ENCODE peak calls at places on chromosomes 2 and 18, in four cellular contexts. X, E, Z and R are unnamed samples.
A peak's percentile ranks its signal among the peaks of the same experiment; 100 is the strongest.

GRCh38 chr2:9174771-9175441 is 31.7 kb upstream of the ASAP2 start:
- DNase-seq in X (no peak), E (no peak), Z (no peak), R (no peak)

GRCh38 chr2:99883356-99883867 is 259.0 kb downstream of the AFF3 start:
- DNase-seq in X (no peak), E (no peak), Z (no peak), R (no peak)

GRCh38 chr18:22564036-22564435 is 146.3 kb upstream of the CTAGE1 start:
- DNase-seq in E (no peak), Z (no peak), X (no peak), R (no peak)

GRCh38 chr2:219171231-219171651 is 1.4 kb upstream of the SLC23A3 start:
- DNase-seq in X (no peak), E (peak; percentile 66), Z (peak; percentile 84), R (no peak)

GRCh38 chr18:50727721-50728470 is 91.9 kb downstream of the MRO start:
- DNase-seq in X (peak; percentile 59), E (no peak), Z (no peak), R (no peak)

GRCh38 chr2:233121856-233122255 is 61.7 kb downstream of the INPP5D start:
- DNase-seq in Z (no peak), E (no peak), X (no peak), R (no peak)

GRCh38 chr2:58769494-58770239 is 528.5 kb upstream of the FANCL start:
- DNase-seq in X (no peak), E (no peak), Z (no peak), R (no peak)

GRCh38 chr2:38960609-38961320 is 71.1 kb downstream of the ARHGEF33 start:
- DNase-seq in Z (peak; percentile 74), X (no peak), E (no peak), R (no peak)

GRCh38 chr18:22872894-22873537 is 60.1 kb upstream of the RBBP8 start:
- DNase-seq in X (no peak), Z (no peak), E (no peak), R (no peak)

GRCh38 chr2:191818725-191819333 is 28.1 kb downstream of the CAVIN2 start:
- DNase-seq in Z (no peak), X (no peak), E (no peak), R (no peak)

GRCh38 chr2:46716806-46717732 is 198.5 kb downstream of the MCFD2 start:
- DNase-seq in X (no peak), Z (no peak), E (no peak), R (no peak)

GRCh38 chr2:192146069-192147006 is 48.4 kb downstream of the TMEFF2 start:
- DNase-seq in Z (no peak), E (no peak), X (no peak), R (no peak)

GRCh38 chr2:225400060-225400511 is 576 bp downstream of the NYAP2 start:
- DNase-seq in Z (no peak), X (no peak), E (peak; percentile 13), R (no peak)

GRCh38 chr2:156110890-156111289 is 221.6 kb downstream of the NR4A2 start:
- DNase-seq in E (no peak), Z (no peak), X (no peak), R (peak; percentile 57)

GRCh38 chr2:102147935-102148334 is 5.4 kb downstream of the IL1R1 start:
- DNase-seq in E (no peak), Z (no peak), X (no peak), R (no peak)

GRCh38 chr2:128557841-128558241 is 239.2 kb upstream of the HS6ST1 start:
- DNase-seq in Z (no peak), X (no peak), E (peak; percentile 56), R (no peak)

GRCh38 chr2:199602271-199602895 is 144.6 kb upstream of the SATB2 start:
- DNase-seq in Z (no peak), X (no peak), E (no peak), R (no peak)

GRCh38 chr2:25976884-25977741 is 5.2 kb downstream of the KIF3C start:
- DNase-seq in E (no peak), Z (no peak), X (no peak), R (no peak)

GRCh38 chr2:11330457-11331142 is 13.8 kb downstream of the ROCK2 start:
- DNase-seq in X (no peak), E (no peak), Z (no peak), R (no peak)

GRCh38 chr18:1357724-1358123 is 453.1 kb downstream of the ADCYAP1 start:
- DNase-seq in Z (no peak), X (no peak), E (no peak), R (no peak)

GRCh38 chr2:23900927-23901322 is 26.0 kb downstream of the ATAD2B start:
- DNase-seq in E (no peak), X (no peak), Z (no peak), R (no peak)

GRCh38 chr2:174059178-174059874 is 94.2 kb upstream of the SP3 start:
- DNase-seq in E (no peak), Z (no peak), X (no peak), R (no peak)

GRCh38 chr2:189232759-189233406 is 53.3 kb upstream of the COL5A2 start:
- DNase-seq in X (no peak), E (no peak), Z (no peak), R (no peak)

DNA sequence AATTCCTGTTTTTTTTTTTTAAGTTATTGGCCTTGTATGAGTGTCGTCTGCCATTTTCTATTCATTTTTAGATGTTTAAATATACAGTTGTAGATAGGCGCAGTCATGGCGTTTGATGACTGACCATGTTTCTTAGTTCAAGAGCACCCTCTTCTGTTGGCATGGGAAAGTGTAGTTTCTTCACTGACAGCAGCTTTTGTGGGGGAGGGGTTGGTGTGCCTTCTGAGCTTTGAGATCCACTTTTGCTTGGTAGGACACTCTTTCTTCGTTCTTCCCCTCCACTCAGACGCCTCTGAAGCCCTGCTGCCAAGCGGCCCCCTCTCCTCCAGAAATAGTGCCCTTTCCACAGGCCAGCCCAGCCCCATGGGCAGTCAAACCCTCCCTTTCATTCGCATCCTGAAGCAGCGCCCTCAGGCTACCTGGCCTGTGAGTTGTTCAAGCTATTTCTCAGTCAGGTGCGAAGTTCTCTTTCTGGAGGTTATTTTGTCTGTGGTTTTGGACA is 492.0 kb downstream of the TNS1 start:
- DNase-seq in E (peak; percentile 22), Z (no peak), X (peak; percentile 59), R (peak; percentile 38)
- TF ChIP-seq CTCF in E (peak; percentile 73), Z (peak; percentile 71), X (peak; percentile 72), R (peak; percentile 28)

GRCh38 chr2:15893085-15893484 is 47.3 kb upstream of the MYCN start:
- DNase-seq in E (no peak), X (no peak), Z (no peak), R (no peak)
- H3K27ac ChIP-seq in E (no peak overlapping the region), X (no peak overlapping the region), Z (no peak overlapping the region), R (no peak overlapping the region)

GRCh38 chr2:68384485-68385107 is 19.5 kb downstream of the PLEK start:
- DNase-seq in X (no peak), E (no peak), Z (no peak), R (no peak)

GRCh38 chr2:68385907-68386287 is 20.8 kb downstream of the PLEK start:
- DNase-seq in X (no peak), Z (no peak), E (no peak), R (no peak)

GRCh38 chr2:68386362-68386761 is 21.3 kb downstream of the PLEK start:
- DNase-seq in Z (no peak), E (no peak), X (no peak), R (no peak)

GRCh38 chr2:68383778-68384177 is 18.7 kb downstream of the PLEK start:
- DNase-seq in X (no peak), E (no peak), Z (no peak), R (no peak)

GRCh38 chr2:68385232-68385906 is 20.3 kb downstream of the PLEK start:
- DNase-seq in X (no peak), E (no peak), Z (no peak), R (no peak)
- TF ChIP-seq CTCF in X (no peak), E (no peak), Z (no peak), R (no peak)

GRCh38 chr2:206765242-206766056 is at the start of the genes FASTKD2 and MDH1B:
- DNase-seq in Z (peak; percentile 94), E (peak; percentile 95), X (peak; percentile 91), R (peak; percentile 88)

GRCh38 chr2:206764673-206765241 is 371 bp downstream of the MDH1B start:
- DNase-seq in X (no peak), Z (no peak), E (no peak), R (no peak)

GRCh38 chr2:206766057-206766930 is 888 bp downstream of the FASTKD2 start:
- DNase-seq in Z (no peak), X (no peak), E (no peak), R (no peak)
- H3K27ac ChIP-seq in Z (no peak overlapping the region), X (peak overlapping the region; percentile 89), E (peak overlapping the region; percentile 93), R (peak overlapping the region; percentile 79)

DNA sequence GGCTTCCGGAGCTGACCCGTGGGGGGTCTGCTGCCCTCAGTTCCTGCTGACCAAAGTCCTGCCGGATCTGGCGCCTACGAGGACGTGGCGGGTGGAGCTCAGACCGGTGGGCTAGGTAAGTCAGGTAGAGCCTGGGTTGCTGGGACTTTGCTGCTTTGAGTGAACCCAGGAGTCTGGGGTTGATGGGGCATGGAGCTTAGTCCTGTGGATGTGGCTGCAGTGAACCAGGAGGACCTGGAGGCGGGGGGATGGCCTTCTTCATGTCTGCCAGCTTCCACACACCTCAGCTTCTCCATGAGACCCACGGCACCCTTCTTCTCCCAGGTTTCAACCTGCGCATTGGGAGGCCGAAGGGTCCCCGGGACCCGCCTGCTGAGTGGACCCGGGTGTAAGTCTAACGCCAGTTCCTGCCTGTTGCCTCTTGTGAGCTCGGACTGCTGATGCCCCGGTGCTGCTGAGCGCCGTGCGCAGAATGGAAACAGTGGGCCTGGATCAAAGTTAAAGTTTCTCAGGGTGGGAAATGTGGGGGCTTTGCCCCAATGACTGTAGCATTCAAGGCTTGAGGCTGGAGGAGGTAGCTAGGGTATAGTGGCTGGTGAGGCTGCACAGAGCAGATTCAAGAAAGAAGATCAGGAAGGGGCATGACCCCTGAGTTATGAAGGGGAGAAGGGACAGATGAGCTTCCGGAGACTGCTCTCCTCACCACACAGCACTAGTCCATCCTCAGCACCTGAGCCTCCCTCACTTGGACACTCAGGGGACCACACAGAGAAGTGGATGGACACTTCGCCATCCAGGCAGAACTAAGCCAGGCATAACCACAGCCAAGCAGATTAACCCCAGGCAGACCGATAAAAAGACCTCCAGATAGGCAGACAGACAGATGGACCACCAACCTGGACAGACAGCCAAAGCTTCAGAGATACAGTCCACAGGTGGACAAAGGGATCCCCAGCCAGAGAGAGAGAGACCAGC is 17.3 kb downstream of the PTPN18 start:
- DNase-seq in E (no peak), X (no peak), Z (peak; percentile 67), R (no peak)
- TF ChIP-seq CTCF in E (no peak), X (no peak), Z (no peak), R (no peak)

GRCh38 chr2:55012648-55013484 is 37.4 kb downstream of the RTN4 start:
- DNase-seq in Z (no peak), X (no peak), E (no peak), R (no peak)
- H3K27ac ChIP-seq in Z (peak overlapping the region; percentile 69), X (no peak overlapping the region), E (peak overlapping the region; percentile 95), R (peak overlapping the region; percentile 82)